ENCODE peak calls at places on chromosomes 11 and 22, in six cellular contexts. One of them, this sample, is unnamed.

GRCh38 chr11:81573367-81573766 is 1160.3 kb downstream of the FAM181B start:
- DNase-seq in IMR-90: no peak
- DNase-seq in naive thymus-derived CD8-positive, alpha-beta T cell: no peak
- DNase-seq in heart right ventricle: no peak
- DNase-seq in NCI-H1105: no peak
- DNase-seq in lower lobe of right lung: no peak
- DNase-seq in this sample: no peak

GRCh38 chr11:47177229-47177845 is 658 bp upstream of the ARFGAP2 start:
- DNase-seq in IMR-90: peak; percentile 74
- DNase-seq in naive thymus-derived CD8-positive, alpha-beta T cell: peak; percentile 85
- DNase-seq in heart right ventricle: peak; percentile 77
- DNase-seq in NCI-H1105: peak; percentile 60
- DNase-seq in lower lobe of right lung: peak; percentile 71
- DNase-seq in this sample: peak; percentile 73

GRCh38 chr22:24060375-24060788 is 49.3 kb downstream of the CABIN1 start:
- DNase-seq in IMR-90: peak; percentile 96
- DNase-seq in naive thymus-derived CD8-positive, alpha-beta T cell: no peak
- DNase-seq in heart right ventricle: peak; percentile 34
- DNase-seq in NCI-H1105: no peak
- DNase-seq in lower lobe of right lung: no peak
- DNase-seq in this sample: no peak

GRCh38 chr11:10255388-10256125 is 38.5 kb downstream of the SBF2 start:
- DNase-seq in IMR-90: peak; percentile 63
- DNase-seq in naive thymus-derived CD8-positive, alpha-beta T cell: no peak
- DNase-seq in heart right ventricle: no peak
- DNase-seq in NCI-H1105: no peak
- DNase-seq in lower lobe of right lung: no peak
- DNase-seq in this sample: no peak

GRCh38 chr11:8318536-8318935 is 54.9 kb upstream of the LMO1 start:
- DNase-seq in IMR-90: no peak
- DNase-seq in naive thymus-derived CD8-positive, alpha-beta T cell: no peak
- DNase-seq in heart right ventricle: no peak
- DNase-seq in NCI-H1105: peak; percentile 29
- DNase-seq in lower lobe of right lung: no peak
- DNase-seq in this sample: no peak

GRCh38 chr11:10657308-10658271 is 36.0 kb downstream of the IRAG1 start:
- DNase-seq in IMR-90: peak; percentile 82
- DNase-seq in naive thymus-derived CD8-positive, alpha-beta T cell: no peak
- DNase-seq in heart right ventricle: no peak
- DNase-seq in NCI-H1105: no peak
- DNase-seq in lower lobe of right lung: no peak
- DNase-seq in this sample: no peak

GRCh38 chr11:67274768-67275605 is 8.7 kb downstream of the GRK2 start:
- DNase-seq in IMR-90: no peak
- DNase-seq in naive thymus-derived CD8-positive, alpha-beta T cell: no peak
- DNase-seq in heart right ventricle: peak; percentile 70
- DNase-seq in NCI-H1105: no peak
- DNase-seq in lower lobe of right lung: peak; percentile 49
- DNase-seq in this sample: no peak

GRCh38 chr11:65378208-65378927 is 4.1 kb downstream of the SLC25A45 start:
- DNase-seq in IMR-90: no peak
- DNase-seq in naive thymus-derived CD8-positive, alpha-beta T cell: no peak
- DNase-seq in heart right ventricle: no peak
- DNase-seq in NCI-H1105: no peak
- DNase-seq in lower lobe of right lung: no peak
- DNase-seq in this sample: no peak

GRCh38 chr11:20077973-20078372 is 82.3 kb downstream of the DBX1 start:
- DNase-seq in IMR-90: no peak
- DNase-seq in naive thymus-derived CD8-positive, alpha-beta T cell: no peak
- DNase-seq in heart right ventricle: no peak
- DNase-seq in NCI-H1105: no peak
- DNase-seq in lower lobe of right lung: no peak
- DNase-seq in this sample: no peak

GRCh38 chr11:23233075-23233474 is 372.8 kb upstream of the CCDC179 start:
- DNase-seq in IMR-90: peak; percentile 76
- DNase-seq in naive thymus-derived CD8-positive, alpha-beta T cell: no peak
- DNase-seq in heart right ventricle: no peak
- DNase-seq in NCI-H1105: no peak
- DNase-seq in lower lobe of right lung: no peak
- DNase-seq in this sample: no peak

GRCh38 chr11:114033572-114033971 is 25.9 kb upstream of the ZBTB16 start:
- DNase-seq in IMR-90: no peak
- DNase-seq in naive thymus-derived CD8-positive, alpha-beta T cell: no peak
- DNase-seq in heart right ventricle: no peak
- DNase-seq in NCI-H1105: no peak
- DNase-seq in lower lobe of right lung: no peak
- DNase-seq in this sample: no peak

GRCh38 chr22:33347002-33347401 is 288.8 kb upstream of the SYN3 start:
- DNase-seq in IMR-90: no peak
- DNase-seq in naive thymus-derived CD8-positive, alpha-beta T cell: no peak
- DNase-seq in heart right ventricle: no peak
- DNase-seq in NCI-H1105: no peak
- DNase-seq in lower lobe of right lung: no peak
- DNase-seq in this sample: no peak

GRCh38 chr11:9613118-9613829 is 39.8 kb downstream of the WEE1 start:
- DNase-seq in IMR-90: peak; percentile 98
- DNase-seq in naive thymus-derived CD8-positive, alpha-beta T cell: peak; percentile 78
- DNase-seq in heart right ventricle: peak; percentile 96
- DNase-seq in NCI-H1105: peak; percentile 87
- DNase-seq in lower lobe of right lung: peak; percentile 95
- DNase-seq in this sample: peak; percentile 84

GRCh38 chr22:42343551-42344081 is 73.2 kb upstream of the TCF20 start:
- DNase-seq in IMR-90: no peak
- DNase-seq in naive thymus-derived CD8-positive, alpha-beta T cell: no peak
- DNase-seq in heart right ventricle: no peak
- DNase-seq in NCI-H1105: peak; percentile 47
- DNase-seq in lower lobe of right lung: no peak
- DNase-seq in this sample: no peak

GRCh38 chr11:115659061-115659963 is 155.1 kb upstream of the CADM1 start:
- DNase-seq in IMR-90: peak; percentile 41
- DNase-seq in naive thymus-derived CD8-positive, alpha-beta T cell: no peak
- DNase-seq in heart right ventricle: peak; percentile 35
- DNase-seq in NCI-H1105: no peak
- DNase-seq in lower lobe of right lung: peak; percentile 57
- DNase-seq in this sample: no peak

GRCh38 chr11:47886096-47886495 is 37.9 kb upstream of the NUP160 start:
- DNase-seq in IMR-90: peak; percentile 80
- DNase-seq in naive thymus-derived CD8-positive, alpha-beta T cell: no peak
- DNase-seq in heart right ventricle: peak; percentile 15
- DNase-seq in NCI-H1105: no peak
- DNase-seq in lower lobe of right lung: no peak
- DNase-seq in this sample: no peak